ENCODE peak calls at places on chromosomes 13 and 19, in five cellular contexts. H is stimulated activated CD4-positive, alpha-beta T cell treated with anti-CD3 and anti-CD28 coated beads, Interleukin-2, amount 100 ng/mL, for 4 hours; D is activated CD4-positive, alpha-beta T cell treated with anti-CD3 and anti-CD28 coated beads for 1 hour; O is DMS153; B is stimulated activated effector memory CD8-positive, alpha-beta T cell treated with anti-CD3 and anti-CD28 coated beads, Interleukin-12 subunit alpha, Interleukin-12 subunit beta, amount 100 ng/mL, for 72 hours. U is an unnamed sample.

GRCh38 chr19:35253316-35254286 is 4.8 kb downstream of the LSR start:
- DNase-seq in H (no peak), D (no peak), O (no peak), B (no peak), U (no peak)

GRCh38 chr13:94249512-94249911 is 230.0 kb downstream of the DCT start:
- DNase-seq in H (no peak), D (no peak), O (no peak), B (no peak), U (no peak)

GRCh38 chr13:51097353-51098043 is 13.6 kb downstream of the C13orf42 start:
- DNase-seq in H (no peak), D (no peak), O (no peak), B (no peak), U (no peak)

GRCh38 chr13:98994896-98995295 is 17.0 kb upstream of the DOCK9 start:
- DNase-seq in H (no peak), D (no peak), O (peak), B (no peak), U (no peak)

GRCh38 chr13:102799544-102800144 is 725 bp downstream of the BIVM start:
- DNase-seq in H (no peak), D (no peak), O (no peak), B (peak), U (peak)

GRCh38 chr13:108463365-108463764 is 166.0 kb upstream of the MYO16 start:
- DNase-seq in H (no peak), D (no peak), O (no peak), B (no peak), U (no peak)

GRCh38 chr19:35306473-35307246 is 14.7 kb downstream of the MAG start:
- DNase-seq in H (no peak), D (no peak), O (no peak), B (no peak), U (peak)

GRCh38 chr13:94243551-94243950 is 235.9 kb downstream of the DCT start:
- DNase-seq in H (no peak), D (no peak), O (no peak), B (no peak), U (no peak)

GRCh38 chr13:61128850-61129645 is 286.6 kb downstream of the PCDH20 start:
- DNase-seq in H (no peak), D (no peak), O (no peak), B (no peak), U (no peak)

GRCh38 chr13:51786425-51787010 is 17.4 kb downstream of the DHRS12 start:
- DNase-seq in H (no peak), D (no peak), O (no peak), B (no peak), U (no peak)

GRCh38 chr19:13155472-13156284 is 5.5 kb downstream of the IER2 start:
- DNase-seq in H (peak), D (peak), O (peak), B (peak), U (peak)

GRCh38 chr13:105220886-105221285 is 1314.6 kb downstream of the EFNB2 start:
- DNase-seq in H (no peak), D (no peak), O (no peak), B (no peak), U (no peak)

U was measured in activated CD8-positive, alpha-beta T cell treated with anti-CD3 and anti-CD28 coated beads for 36 hours.